ENCODE peak calls at places on chromosomes 6 and 20, in seven cellular contexts. Y is NCI-H146, A is T-helper 17 cell, B is GM10248, J is hippocampal formation, V is left ventricle myocardium inferior, Q is SW480. R is an unnamed sample.

GRCh38 chr20:58150772-58151171 is 77.7 kb downstream of the ANKRD60 start:
- DNase-seq in Y (peak), A (no peak), B (no peak), J (no peak), V (no peak), Q (no peak), R (no peak)

GRCh38 chr20:15917333-15917732 is 655.9 kb downstream of the KIF16B start:
- DNase-seq in Y (no peak), A (no peak), B (no peak), J (no peak), V (no peak), Q (peak), R (no peak)

GRCh38 chr6:30763618-30764489 is 19.5 kb upstream of the IER3 start:
- DNase-seq in Y (peak), A (no peak), B (peak), J (no peak), V (no peak), Q (peak), R (no peak)

GRCh38 chr20:1636621-1637020 is 16.8 kb upstream of the SIRPB1 start:
- DNase-seq in Y (no peak), A (no peak), B (no peak), J (no peak), V (no peak), Q (no peak), R (no peak)

GRCh38 chr6:139711714-139712585 is 337.5 kb upstream of the CITED2 start:
- DNase-seq in Y (no peak), A (no peak), B (no peak), J (no peak), V (no peak), Q (no peak), R (no peak)

GRCh38 chr6:121764493-121764892 is 329.0 kb downstream of the GJA1 start:
- DNase-seq in Y (no peak), A (no peak), B (no peak), J (no peak), V (no peak), Q (no peak), R (no peak)

GRCh38 chr20:45229264-45230056 is 8.3 kb downstream of the SEMG2 start:
- DNase-seq in Y (peak), A (no peak), B (peak), J (no peak), V (no peak), Q (peak), R (peak)

GRCh38 chr6:41736800-41737555 is 1.6 kb upstream of the TFEB start:
- DNase-seq in Y (no peak), A (no peak), B (no peak), J (no peak), V (no peak), Q (no peak), R (no peak)

GRCh38 chr20:57620274-57620990 is at the start of gene ZBP1:
- DNase-seq in Y (no peak), A (no peak), B (peak), J (no peak), V (no peak), Q (peak), R (peak)

GRCh38 chr20:48823960-48824497 is 3.8 kb downstream of the PREX1 start:
- DNase-seq in Y (no peak), A (no peak), B (peak), J (peak), V (no peak), Q (no peak), R (peak)

GRCh38 chr6:167748458-167749379 is 78.0 kb upstream of the AFDN start:
- DNase-seq in Y (no peak), A (no peak), B (no peak), J (no peak), V (no peak), Q (no peak), R (no peak)